ENCODE peak calls at places on chromosomes 5 and 9, in nine cellular contexts. D, H, K, Z, F, X, M, L and U are unnamed samples.

GRCh38 chr5:135487839-135488514 is 35.8 kb upstream of the TIFAB start:
- DNase-seq in D (no peak), Z (no peak), K (peak; percentile 78), F (peak; percentile 19), L (no peak), X (no peak), M (no peak), H (no peak), U (peak; percentile 69)

GRCh38 chr9:18785604-18786003 is 247.4 kb downstream of the SAXO1 start:
- DNase-seq in L (no peak), K (no peak), F (no peak), X (no peak), Z (no peak), H (no peak), M (no peak), D (no peak), U (no peak)

GRCh38 chr5:154038604-154039457 is at the start of the genes FAM114A2 and MFAP3:
- DNase-seq in H (peak; percentile 83), M (peak; percentile 88), K (peak; percentile 98), Z (peak; percentile 51), F (peak; percentile 90), X (peak; percentile 89), D (peak; percentile 94), L (peak; percentile 77), U (peak; percentile 92)

GRCh38 chr9:134210511-134210907 is 46.1 kb upstream of the RNU6ATAC start:
- DNase-seq in Z (no peak), M (no peak), X (no peak), L (no peak), K (no peak), H (no peak), F (no peak), D (no peak), U (no peak)

GRCh38 chr5:61823796-61824195 is 482.2 kb upstream of the KIF2A start:
- DNase-seq in L (no peak), D (peak; percentile 11), K (no peak), M (no peak), X (no peak), H (no peak), Z (no peak), F (no peak), U (peak; percentile 24)

GRCh38 chr9:69502671-69503301 is 169.4 kb downstream of the APBA1 start:
- DNase-seq in K (no peak), D (no peak), F (no peak), X (no peak), M (no peak), H (no peak), Z (no peak), L (no peak), U (no peak)

GRCh38 chr5:89211836-89212235 is 328.9 kb upstream of the MEF2C start:
- DNase-seq in Z (no peak), F (no peak), K (no peak), L (no peak), D (no peak), X (no peak), M (no peak), H (no peak), U (no peak)

GRCh38 chr9:129823163-129823933 is 588 bp downstream of the TOR1A start:
- DNase-seq in K (peak; percentile 62), M (no peak), D (peak; percentile 9), Z (no peak), H (no peak), F (no peak), L (no peak), X (no peak), U (peak; percentile 36)

GRCh38 chr9:116942593-116943061 is 255.5 kb downstream of the TRIM32 start:
- DNase-seq in L (no peak), F (no peak), H (no peak), Z (no peak), X (no peak), K (no peak), D (no peak), M (no peak), U (no peak)

DNA sequence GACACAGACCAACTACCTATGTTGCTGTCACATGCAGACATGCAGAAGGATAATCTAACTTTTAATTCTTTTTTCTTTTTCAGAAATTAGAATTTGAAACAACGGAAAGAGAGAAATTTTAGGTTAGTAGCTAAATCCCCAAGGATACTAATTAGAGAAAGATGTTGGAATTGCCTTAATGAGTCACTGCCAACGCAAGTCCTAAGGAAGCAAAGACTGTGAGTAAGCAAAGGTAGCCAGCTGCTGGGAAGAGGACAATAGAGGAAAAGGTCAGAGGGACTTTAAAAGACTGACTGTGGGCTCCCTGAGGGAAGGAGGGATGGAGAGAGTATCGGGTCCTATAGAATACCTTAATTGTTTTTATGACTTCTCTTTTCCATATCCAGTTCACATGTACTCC is 461.9 kb upstream of the PAPPA start:
- DNase-seq in M (no peak), L (no peak), F (no peak), D (no peak), Z (no peak), H (no peak), K (no peak), X (no peak), U (no peak)
- TF ChIP-seq CTCF in M (no peak), L (no peak), F (no peak), D (no peak), Z (no peak), H (no peak), K (no peak), X (no peak), U (no peak)

DNA sequence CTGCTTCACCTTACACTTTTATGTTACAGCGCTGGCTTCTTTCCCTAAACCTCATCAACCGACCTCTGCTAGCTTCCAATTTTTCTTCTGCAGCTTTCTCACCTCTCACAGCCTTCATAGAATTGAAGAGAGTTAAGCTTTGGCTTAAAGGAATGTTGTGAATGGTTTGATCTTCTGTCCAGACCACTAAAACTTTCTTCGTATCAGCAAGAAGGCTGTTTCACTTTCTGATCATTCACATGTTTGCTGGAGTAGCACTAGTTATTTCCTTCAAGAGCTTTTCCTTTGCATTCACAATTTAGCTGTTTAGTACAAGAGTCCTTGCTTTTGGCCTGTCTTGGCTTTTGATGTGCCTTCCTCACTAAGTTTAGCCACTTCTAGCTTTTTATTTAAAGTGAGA is 49.5 kb downstream of the NR3C1 start:
- DNase-seq in L (no peak), Z (no peak), H (no peak), M (no peak), X (no peak), K (no peak), D (no peak), F (no peak), U (no peak)
- H3K4me1 ChIP-seq in L (peaks cover 66% of the 10 kb centered on the region), Z (peaks cover 65% of the 10 kb centered on the region), H (peaks cover 13% of the 10 kb centered on the region), M (peaks cover 61% of the 10 kb centered on the region), X (peaks cover 92% of the 10 kb centered on the region), K (no peaks in the 10 kb centered on the region), D (no peaks in the 10 kb centered on the region), F (peaks cover 28% of the 10 kb centered on the region), U (no peaks in the 10 kb centered on the region)

DNA sequence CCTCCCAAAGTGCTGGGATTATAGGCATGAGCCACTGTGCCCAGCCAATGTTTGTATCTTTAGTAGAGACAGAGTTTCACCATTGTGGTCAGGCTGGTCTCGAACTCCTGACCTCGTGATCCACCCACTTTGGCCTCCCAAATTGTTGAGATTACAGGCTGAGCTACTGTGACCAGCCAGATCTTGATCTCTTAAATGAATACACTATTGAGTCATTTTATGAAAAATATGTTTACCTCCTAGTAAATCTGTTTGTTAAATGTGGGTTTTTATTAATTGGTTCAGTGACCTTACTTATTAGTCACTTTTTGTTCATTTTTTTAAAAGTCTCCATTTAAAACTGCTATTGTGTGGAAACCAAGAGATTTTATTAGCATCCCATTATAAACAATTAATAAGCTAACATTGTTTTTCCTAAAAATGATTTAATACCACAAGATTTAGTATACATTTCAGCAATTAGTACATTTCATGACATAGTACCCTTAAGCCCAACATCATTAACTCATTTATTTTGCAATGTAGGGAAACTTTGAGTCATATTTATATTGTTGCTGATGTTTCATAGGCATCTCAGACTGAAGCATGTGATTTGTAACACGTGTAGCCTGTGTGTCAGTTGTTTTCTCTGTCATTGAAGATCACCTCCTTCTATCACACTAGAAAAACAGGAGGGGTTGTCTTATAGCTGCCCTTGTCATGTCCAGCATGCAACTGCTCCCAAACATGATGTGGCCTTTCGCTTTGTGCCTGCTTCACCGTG is 261.2 kb downstream of the TAF11L14 start:
- DNase-seq in L (no peak), F (no peak), K (no peak), H (no peak), M (no peak), X (no peak), Z (peak; percentile 15), D (no peak), U (no peak)
- TF ChIP-seq CTCF in L (no peak), F (no peak), K (no peak), H (no peak), M (no peak), X (no peak), Z (no peak), D (no peak), U (no peak)

GRCh38 chr5:125411163-125412050 is 665.0 kb upstream of the ZNF608 start:
- DNase-seq in H (no peak), X (no peak), K (peak; percentile 33), L (no peak), M (peak; percentile 54), Z (no peak), F (no peak), D (peak; percentile 61), U (peak; percentile 3)

GRCh38 chr5:125413861-125414260 is 667.4 kb upstream of the ZNF608 start:
- DNase-seq in H (no peak), F (no peak), L (no peak), Z (no peak), D (no peak), K (no peak), M (no peak), X (no peak), U (peak; percentile 32)

GRCh38 chr5:125412051-125412560 is 665.7 kb upstream of the ZNF608 start:
- DNase-seq in F (no peak), M (peak; percentile 14), Z (no peak), L (no peak), X (no peak), K (peak; percentile 61), D (peak; percentile 44), H (peak; percentile 29), U (peak; percentile 44)

GRCh38 chr5:125410501-125411162 is 664.2 kb upstream of the ZNF608 start:
- DNase-seq in Z (no peak), F (no peak), H (no peak), D (no peak), K (no peak), L (no peak), M (no peak), X (no peak), U (no peak)

DNA sequence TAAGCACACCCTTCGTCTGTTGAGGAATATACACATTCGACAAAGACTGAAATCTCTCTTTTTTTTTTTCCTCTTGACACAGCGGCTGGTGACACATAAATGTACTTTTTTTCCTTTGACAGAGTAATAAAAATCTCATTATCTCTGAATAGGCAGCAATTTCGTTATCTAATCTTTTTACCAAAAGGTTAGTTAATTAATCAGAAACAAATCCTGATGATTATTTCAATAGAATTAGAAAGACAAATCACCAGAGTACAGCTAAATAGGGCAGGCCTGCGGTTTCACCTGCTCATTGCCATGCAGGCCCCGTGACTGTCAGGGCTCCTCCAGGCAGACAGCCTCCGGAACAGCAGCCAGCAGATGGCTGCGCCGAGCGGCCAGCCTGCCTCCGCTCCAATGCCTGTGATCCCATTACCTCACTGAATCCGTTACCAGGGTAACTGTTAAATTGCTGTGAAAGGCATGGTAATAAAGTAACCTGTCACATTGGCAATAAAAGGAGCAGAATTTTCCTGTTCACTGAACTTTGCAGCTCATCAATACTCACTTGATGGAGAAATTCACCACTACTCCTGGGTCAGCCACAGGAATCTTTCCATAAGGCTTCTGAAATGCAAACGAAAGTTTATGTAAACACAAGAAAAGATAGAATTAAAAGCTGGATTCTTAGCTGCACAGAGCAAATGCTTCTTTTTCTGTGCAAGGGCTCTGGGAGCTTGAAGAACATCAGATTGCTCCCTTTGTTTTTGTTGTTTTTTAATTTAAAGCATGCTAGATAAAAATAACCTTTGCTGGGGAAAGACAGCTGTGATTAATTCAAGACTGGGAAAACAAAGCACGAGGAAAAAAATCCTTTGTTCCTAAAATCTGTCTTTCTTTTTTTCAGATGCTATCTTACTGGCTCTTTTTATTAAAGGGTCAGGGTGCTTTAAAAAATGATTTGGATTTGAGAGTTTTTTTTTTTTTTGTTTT is 666.4 kb upstream of the ZNF608 start:
- DNase-seq in Z (no peak), F (peak; percentile 71), D (peak; percentile 80), H (peak; percentile 74), X (peak; percentile 61), K (peak; percentile 85), M (peak; percentile 88), L (no peak), U (peak; percentile 93)
- H3K4me1 ChIP-seq in Z (peaks cover 67% of the 10 kb centered on the region), F (peaks cover 18% of the 10 kb centered on the region), D (peaks cover 73% of the 10 kb centered on the region), H (peaks cover 23% of the 10 kb centered on the region), X (peaks cover 47% of the 10 kb centered on the region), K (peaks cover 56% of the 10 kb centered on the region), M (peaks cover 61% of the 10 kb centered on the region), L (no peaks in the 10 kb centered on the region), U (peaks cover 71% of the 10 kb centered on the region)